ENCODE peak calls at places on chromosomes 7 and 10, in eight cellular contexts. B, Y, F, S, W, C, X and N are unnamed samples.

GRCh38 chr10:63434866-63435854 is 30.6 kb downstream of the JMJD1C start:
- DNase-seq in Y (no peak), W (no peak), C (no peak), F (no peak), X (no peak), B (no peak), S (no peak), N (no peak)

GRCh38 chr7:104926905-104927454 is 87.0 kb upstream of the KMT2E start:
- DNase-seq in Y (peak; percentile 84), C (no peak), S (no peak), F (no peak), W (peak; percentile 54), B (no peak), X (no peak), N (peak; percentile 71)

GRCh38 chr7:158683541-158683940 is 21.1 kb downstream of the NCAPG2 start:
- DNase-seq in C (no peak), X (no peak), B (no peak), Y (no peak), F (no peak), W (no peak), S (no peak), N (no peak)

GRCh38 chr7:128939861-128940410 is 2.2 kb downstream of the IRF5 start:
- DNase-seq in F (no peak), S (no peak), B (no peak), Y (no peak), X (no peak), C (no peak), W (no peak), N (no peak)

GRCh38 chr7:6306471-6306870 is 34.0 kb upstream of the CYTH3 start:
- DNase-seq in Y (no peak), X (no peak), W (no peak), B (no peak), C (no peak), S (no peak), F (no peak), N (no peak)

GRCh38 chr10:85490431-85490830 is 876.2 kb downstream of the GRID1 start:
- DNase-seq in W (no peak), F (no peak), X (no peak), Y (no peak), B (no peak), C (no peak), S (no peak), N (no peak)

GRCh38 chr10:30000802-30001571 is 58.4 kb downstream of the JCAD start:
- DNase-seq in C (peak; percentile 65), X (no peak), Y (no peak), F (peak; percentile 59), B (peak; percentile 54), S (peak; percentile 73), W (no peak), N (peak; percentile 23)

GRCh38 chr10:44925224-44925623 is 14.1 kb downstream of the TMEM72 start:
- DNase-seq in C (no peak), F (no peak), S (no peak), X (peak; percentile 66), Y (peak; percentile 92), B (no peak), W (no peak), N (peak; percentile 31)

GRCh38 chr7:57821438-57822382 is 371.7 kb downstream of the ZNF716 start:
- DNase-seq in Y (no peak), X (no peak), B (no peak), F (peak; percentile 36), S (no peak), W (no peak), C (no peak), N (no peak)

GRCh38 chr7:30321992-30322637 is 37.7 kb downstream of the ZNRF2 start:
- DNase-seq in Y (no peak), F (no peak), S (no peak), W (no peak), B (no peak), C (no peak), X (no peak), N (no peak)

GRCh38 chr7:23473848-23474097 is 3.5 kb upstream of the IGF2BP3 start:
- DNase-seq in X (no peak), B (no peak), W (no peak), Y (no peak), F (no peak), C (no peak), S (no peak), N (no peak)

GRCh38 chr7:8913687-8914086 is 480.3 kb downstream of the NXPH1 start:
- DNase-seq in B (no peak), X (no peak), F (no peak), W (no peak), Y (no peak), S (no peak), C (no peak), N (no peak)

GRCh38 chr7:121546632-121547340 is 150.7 kb upstream of the FAM3C start:
- DNase-seq in W (no peak), X (no peak), Y (no peak), B (no peak), S (no peak), F (no peak), C (no peak), N (no peak)

GRCh38 chr7:41942468-41943097 is 239.7 kb upstream of the INHBA start:
- DNase-seq in F (no peak), Y (peak; percentile 54), C (peak; percentile 54), X (no peak), B (no peak), S (no peak), W (no peak), N (peak; percentile 70)

GRCh38 chr7:30469303-30469702 is 9.3 kb downstream of the NOD1 start:
- DNase-seq in S (no peak), W (no peak), C (peak; percentile 82), B (no peak), X (peak; percentile 58), F (peak; percentile 91), Y (peak; percentile 90), N (peak; percentile 62)

GRCh38 chr7:96224682-96225081 is 97.2 kb downstream of the SLC25A13 start:
- DNase-seq in F (no peak), C (no peak), B (no peak), S (no peak), W (no peak), X (no peak), Y (peak; percentile 73), N (no peak)

GRCh38 chr7:28539289-28539981 is 127.1 kb downstream of the CREB5 start:
- DNase-seq in F (no peak), X (no peak), S (no peak), Y (no peak), B (no peak), C (no peak), W (no peak), N (no peak)

GRCh38 chr10:92696606-92697383 is 7.0 kb downstream of the HHEX start:
- DNase-seq in Y (peak; percentile 57), B (no peak), C (no peak), W (peak; percentile 30), F (no peak), X (no peak), S (no peak), N (no peak)

GRCh38 chr7:14806886-14807285 is 95.7 kb downstream of the DGKB start:
- DNase-seq in C (no peak), F (no peak), B (no peak), S (no peak), X (no peak), W (no peak), Y (no peak), N (no peak)

GRCh38 chr10:121734517-121735137 is 136.4 kb upstream of the FGFR2 start:
- DNase-seq in W (no peak), S (no peak), C (no peak), F (no peak), B (no peak), Y (peak; percentile 76), X (no peak), N (peak; percentile 19)

GRCh38 chr7:141974831-141975230 is 1.3 kb upstream of the TAS2R38 start:
- DNase-seq in B (no peak), F (no peak), W (no peak), Y (peak; percentile 72), X (no peak), C (no peak), S (no peak), N (no peak)

GRCh38 chr10:5648494-5649457 is 17.6 kb downstream of the ASB13 start:
- DNase-seq in B (no peak), X (no peak), C (no peak), S (no peak), W (no peak), F (no peak), Y (peak; percentile 63), N (no peak)

DNA sequence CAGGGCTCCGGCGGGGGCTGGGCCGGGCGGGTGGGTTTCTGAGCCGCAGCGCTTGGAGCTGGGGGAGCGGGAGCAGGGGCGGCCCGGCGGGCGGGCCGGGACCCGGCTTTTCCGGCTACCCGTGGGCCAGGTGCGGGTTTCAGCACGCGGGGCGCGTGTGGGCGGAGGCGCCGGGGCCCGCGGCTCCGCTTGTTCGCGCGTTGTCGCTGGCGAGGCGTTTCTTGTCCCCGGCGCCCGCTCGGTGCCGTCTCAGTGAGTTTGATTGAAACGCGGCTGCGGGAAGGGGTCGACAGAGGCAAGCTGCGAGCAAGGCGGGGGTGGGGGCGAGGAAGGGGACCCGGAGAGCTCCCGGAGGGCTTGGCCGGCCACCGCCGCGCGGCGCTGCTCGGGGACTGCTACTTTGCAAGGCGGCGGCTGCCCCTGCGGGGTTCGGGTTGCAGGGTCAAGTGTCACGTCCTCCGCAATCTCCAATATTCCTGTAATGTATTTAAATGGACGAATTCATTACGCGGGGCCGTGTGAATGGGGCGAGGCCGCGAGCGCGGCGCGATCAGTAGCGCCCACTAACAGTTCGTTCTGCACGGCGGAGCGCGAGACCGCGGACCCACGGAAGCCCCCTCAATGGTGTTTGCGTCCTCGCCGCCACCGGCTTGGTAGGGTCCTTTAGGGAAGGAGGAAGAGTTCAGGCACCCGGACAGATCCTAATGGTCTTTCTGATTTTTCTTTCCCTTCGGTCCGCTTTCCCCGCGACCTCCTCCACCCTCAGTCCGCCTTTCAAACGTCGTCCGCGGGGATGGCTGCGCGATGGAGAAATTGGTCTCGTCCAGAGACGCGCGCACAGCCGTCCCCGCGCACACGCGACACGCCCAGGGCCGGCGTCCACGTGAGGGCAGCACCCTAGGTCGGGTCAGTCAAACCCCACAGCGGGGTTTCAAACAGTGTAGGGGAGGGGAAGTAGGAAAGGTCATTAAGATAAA is 76.9 kb downstream of the INSIG1 start:
- DNase-seq in C (no peak), F (no peak), Y (peak; percentile 73), X (no peak), W (no peak), S (no peak), B (no peak), N (no peak)
- H3K4me3 ChIP-seq in C (no peak overlapping the region), F (peak overlapping the region; percentile 18), Y (peak overlapping the region; percentile 45), X (no peak overlapping the region), W (no peak overlapping the region), S (peak overlapping the region; percentile 52), B (peak overlapping the region; percentile 54), N (no peak overlapping the region)

GRCh38 chr10:103638948-103639347 is 145.4 kb downstream of the NEURL1 start:
- DNase-seq in C (no peak), W (no peak), Y (no peak), X (no peak), F (no peak), B (no peak), S (no peak), N (no peak)
- H3K4me1 ChIP-seq in C (peaks cover 20% of the 10 kb centered on the region), W (peaks cover 6% of the 10 kb centered on the region), Y (no peaks in the 10 kb centered on the region), X (peaks cover 25% of the 10 kb centered on the region), F (peaks cover 34% of the 10 kb centered on the region), B (peaks cover 24% of the 10 kb centered on the region), S (peaks cover 57% of the 10 kb centered on the region), N (peaks cover 22% of the 10 kb centered on the region)

GRCh38 chr7:48038815-48039496 is 3.6 kb downstream of the C7orf57 start:
- DNase-seq in C (no peak), F (no peak), B (no peak), W (no peak), X (no peak), Y (no peak), S (no peak), N (no peak)
- H3K4me3 ChIP-seq in C (no peak overlapping the region), F (no peak overlapping the region), B (no peak overlapping the region), W (no peak overlapping the region), X (no peak overlapping the region), Y (peak overlapping the region; percentile 7), S (no peak overlapping the region), N (no peak overlapping the region)

GRCh38 chr7:130990178-130990832 is 256.3 kb upstream of the KLF14 start:
- DNase-seq in X (no peak), Y (no peak), F (no peak), B (no peak), W (no peak), S (no peak), C (no peak), N (peak; percentile 50)
- H3K4me1 ChIP-seq in X (peaks cover 7% of the 10 kb centered on the region), Y (no peaks in the 10 kb centered on the region), F (peaks cover 80% of the 10 kb centered on the region), B (peaks cover 6% of the 10 kb centered on the region), W (peaks cover 35% of the 10 kb centered on the region), S (peaks cover 91% of the 10 kb centered on the region), C (peaks cover 8% of the 10 kb centered on the region), N (peaks cover 84% of the 10 kb centered on the region)